ENCODE peak calls at places on chromosomes 5 and 9, in four cellular contexts. One of them, this sample, is unnamed.

GRCh38 chr9:126456802-126457547 is 130.3 kb downstream of the MVB12B start:
- DNase-seq in omental fat pad: no peak
- DNase-seq in GM10248: no peak
- DNase-seq in fibroblast of lung: no peak
- DNase-seq in this sample: no peak

GRCh38 chr9:81374459-81374858 is 314.9 kb downstream of the TLE1 start:
- DNase-seq in fibroblast of lung: no peak
- DNase-seq in omental fat pad: no peak
- DNase-seq in GM10248: no peak
- DNase-seq in this sample: no peak

GRCh38 chr5:127001621-127002296 is 28.6 kb downstream of the MARCHF3 start:
- DNase-seq in GM10248: no peak
- DNase-seq in fibroblast of lung: peak
- DNase-seq in omental fat pad: no peak
- DNase-seq in this sample: no peak

GRCh38 chr9:98993570-98993945 is 49.9 kb downstream of the COL15A1 start:
- DNase-seq in fibroblast of lung: no peak
- DNase-seq in omental fat pad: no peak
- DNase-seq in GM10248: peak
- DNase-seq in this sample: peak

GRCh38 chr5:178340187-178340586 is 107.6 kb upstream of the PHYKPL start:
- DNase-seq in omental fat pad: no peak
- DNase-seq in GM10248: no peak
- DNase-seq in fibroblast of lung: no peak
- DNase-seq in this sample: no peak

GRCh38 chr5:146484714-146485391 is 31.1 kb downstream of the GPR151 start:
- DNase-seq in omental fat pad: no peak
- DNase-seq in fibroblast of lung: no peak
- DNase-seq in GM10248: no peak
- DNase-seq in this sample: no peak

GRCh38 chr5:12392246-12392645 is 488.0 kb upstream of the CTNND2 start:
- DNase-seq in GM10248: no peak
- DNase-seq in fibroblast of lung: peak
- DNase-seq in omental fat pad: no peak
- DNase-seq in this sample: no peak

GRCh38 chr9:77673912-77674791 is 26.0 kb upstream of the GNA14 start:
- DNase-seq in omental fat pad: no peak
- DNase-seq in fibroblast of lung: no peak
- DNase-seq in GM10248: no peak
- DNase-seq in this sample: no peak

GRCh38 chr9:78273761-78274160 is 23.2 kb upstream of the PSAT1 start:
- DNase-seq in GM10248: no peak
- DNase-seq in omental fat pad: no peak
- DNase-seq in fibroblast of lung: peak
- DNase-seq in this sample: no peak

GRCh38 chr9:105973811-105974407 is 279.6 kb downstream of the TMEM38B start:
- DNase-seq in GM10248: no peak
- DNase-seq in fibroblast of lung: peak
- DNase-seq in omental fat pad: no peak
- DNase-seq in this sample: no peak

GRCh38 chr5:127838661-127839060 is 135.5 kb downstream of the CCDC192 start:
- DNase-seq in GM10248: no peak
- DNase-seq in fibroblast of lung: peak
- DNase-seq in omental fat pad: no peak
- DNase-seq in this sample: no peak

GRCh38 chr9:128724744-128725211 is 851 bp upstream of the ZDHHC12 start:
- DNase-seq in fibroblast of lung: peak
- DNase-seq in omental fat pad: no peak
- DNase-seq in GM10248: peak
- DNase-seq in this sample: no peak

GRCh38 chr9:19336166-19336565 is 43.9 kb downstream of the RPS6 start:
- DNase-seq in fibroblast of lung: no peak
- DNase-seq in GM10248: no peak
- DNase-seq in omental fat pad: no peak
- DNase-seq in this sample: no peak

GRCh38 chr9:20552874-20553624 is 69.2 kb downstream of the MLLT3 start:
- DNase-seq in fibroblast of lung: peak
- DNase-seq in GM10248: no peak
- DNase-seq in omental fat pad: no peak
- DNase-seq in this sample: no peak

GRCh38 chr9:126617003-126617739 is 3.4 kb downstream of the LMX1B start:
- DNase-seq in GM10248: no peak
- DNase-seq in fibroblast of lung: no peak
- DNase-seq in omental fat pad: no peak
- DNase-seq in this sample: no peak

GRCh38 chr9:95901506-95901905 is 26.0 kb downstream of the ERCC6L2 start:
- DNase-seq in GM10248: no peak
- DNase-seq in omental fat pad: no peak
- DNase-seq in fibroblast of lung: no peak
- DNase-seq in this sample: no peak

GRCh38 chr5:1733369-1733768 is 66.3 kb downstream of the MRPL36 start:
- DNase-seq in omental fat pad: no peak
- DNase-seq in fibroblast of lung: no peak
- DNase-seq in GM10248: no peak
- DNase-seq in this sample: no peak

GRCh38 chr5:54852007-54852406 is 133.4 kb downstream of the ESM1 start:
- DNase-seq in omental fat pad: no peak
- DNase-seq in fibroblast of lung: no peak
- DNase-seq in GM10248: no peak
- DNase-seq in this sample: no peak
- TF ChIP-seq CTCF in omental fat pad: no peak
- TF ChIP-seq CTCF in fibroblast of lung: no peak
- TF ChIP-seq CTCF in GM10248: no peak
- TF ChIP-seq CTCF in this sample: no peak

GRCh38 chr5:155258139-155258538 is 244.6 kb downstream of the KIF4B start:
- DNase-seq in GM10248: no peak
- DNase-seq in fibroblast of lung: no peak
- DNase-seq in omental fat pad: no peak
- DNase-seq in this sample: no peak

GRCh38 chr5:155264809-155265208 is 251.3 kb downstream of the KIF4B start:
- DNase-seq in GM10248: no peak
- DNase-seq in omental fat pad: no peak
- DNase-seq in fibroblast of lung: no peak
- DNase-seq in this sample: no peak

GRCh38 chr5:155263381-155263780 is 249.8 kb downstream of the KIF4B start:
- DNase-seq in omental fat pad: no peak
- DNase-seq in GM10248: no peak
- DNase-seq in fibroblast of lung: no peak
- DNase-seq in this sample: no peak

GRCh38 chr5:155259648-155260047 is 246.1 kb downstream of the KIF4B start:
- DNase-seq in omental fat pad: no peak
- DNase-seq in GM10248: no peak
- DNase-seq in fibroblast of lung: no peak
- DNase-seq in this sample: no peak

DNA sequence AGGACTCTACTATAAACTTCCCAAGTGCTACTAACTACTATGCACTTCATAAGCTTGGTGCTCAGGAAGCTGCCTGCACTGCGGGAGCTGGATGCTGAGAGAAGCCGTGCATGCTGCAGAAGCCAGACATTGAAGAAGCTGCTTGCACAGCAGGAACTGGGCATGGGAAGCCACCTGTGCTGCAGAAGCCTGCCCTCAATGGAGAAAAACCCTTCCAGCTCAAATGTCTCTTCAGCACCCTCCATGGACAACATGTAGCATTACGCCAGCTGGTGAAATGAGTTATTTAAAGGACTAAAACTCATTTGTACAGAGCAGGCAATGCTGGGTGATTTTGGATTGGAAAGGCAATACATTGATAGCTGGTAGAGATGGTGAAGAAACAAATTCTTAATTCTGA is 247.2 kb downstream of the KIF4B start:
- DNase-seq in GM10248: no peak
- DNase-seq in fibroblast of lung: no peak
- DNase-seq in omental fat pad: no peak
- DNase-seq in this sample: no peak
- TF ChIP-seq CTCF in GM10248: peak
- TF ChIP-seq CTCF in fibroblast of lung: no peak
- TF ChIP-seq CTCF in omental fat pad: no peak
- TF ChIP-seq CTCF in this sample: no peak

DNA sequence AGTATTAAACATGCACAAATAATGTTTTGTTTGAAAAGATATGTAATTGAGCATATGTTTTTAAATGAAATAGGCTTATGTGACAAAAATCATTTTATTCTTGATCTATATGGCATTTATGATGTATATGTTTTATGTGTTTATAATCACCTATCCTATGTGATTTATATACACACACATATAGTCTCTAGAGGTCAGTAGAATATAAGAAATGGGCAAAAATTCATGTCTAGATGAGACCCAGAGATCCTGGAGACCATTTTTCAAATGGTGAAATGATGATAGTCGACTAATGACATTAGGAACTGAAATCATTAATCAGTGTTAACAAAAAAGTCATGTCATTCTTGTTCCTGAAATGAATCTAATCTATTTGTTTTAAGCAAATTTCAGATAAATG is 709.2 kb upstream of the WWC1 start:
- DNase-seq in GM10248: no peak
- DNase-seq in fibroblast of lung: no peak
- DNase-seq in omental fat pad: no peak
- DNase-seq in this sample: no peak
- TF ChIP-seq CTCF in GM10248: peak
- TF ChIP-seq CTCF in fibroblast of lung: no peak
- TF ChIP-seq CTCF in omental fat pad: no peak
- TF ChIP-seq CTCF in this sample: no peak

DNA sequence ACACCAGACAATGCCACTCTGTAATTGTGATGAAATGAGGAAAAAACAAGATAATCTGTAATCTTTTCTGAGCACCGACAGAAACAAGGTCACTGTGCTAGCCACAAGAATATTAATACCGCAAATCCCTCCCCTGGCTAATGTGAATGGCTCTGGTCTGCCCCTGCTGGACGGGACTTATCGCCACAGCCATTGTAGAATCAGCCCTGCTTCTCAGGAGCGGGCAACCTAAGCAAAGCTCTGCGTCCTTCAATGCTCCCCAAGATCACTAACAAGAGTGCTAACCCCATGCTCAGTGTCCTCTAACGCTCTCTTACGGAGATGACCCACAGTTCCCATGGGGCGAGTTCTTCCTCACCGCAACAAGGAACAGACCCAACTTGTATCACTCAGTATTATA is 42.7 kb downstream of the OR2V1 start:
- DNase-seq in GM10248: no peak
- DNase-seq in fibroblast of lung: no peak
- DNase-seq in omental fat pad: no peak
- DNase-seq in this sample: no peak
- TF ChIP-seq CTCF in GM10248: peak
- TF ChIP-seq CTCF in fibroblast of lung: peak
- TF ChIP-seq CTCF in omental fat pad: no peak
- TF ChIP-seq CTCF in this sample: no peak

GRCh38 chr9:109880276-109881169 is 100.5 kb downstream of the PALM2AKAP2 start:
- DNase-seq in omental fat pad: no peak
- DNase-seq in GM10248: peak
- DNase-seq in fibroblast of lung: peak
- DNase-seq in this sample: peak
- TF ChIP-seq CTCF in omental fat pad: no peak
- TF ChIP-seq CTCF in GM10248: peak
- TF ChIP-seq CTCF in fibroblast of lung: peak
- TF ChIP-seq CTCF in this sample: no peak

DNA sequence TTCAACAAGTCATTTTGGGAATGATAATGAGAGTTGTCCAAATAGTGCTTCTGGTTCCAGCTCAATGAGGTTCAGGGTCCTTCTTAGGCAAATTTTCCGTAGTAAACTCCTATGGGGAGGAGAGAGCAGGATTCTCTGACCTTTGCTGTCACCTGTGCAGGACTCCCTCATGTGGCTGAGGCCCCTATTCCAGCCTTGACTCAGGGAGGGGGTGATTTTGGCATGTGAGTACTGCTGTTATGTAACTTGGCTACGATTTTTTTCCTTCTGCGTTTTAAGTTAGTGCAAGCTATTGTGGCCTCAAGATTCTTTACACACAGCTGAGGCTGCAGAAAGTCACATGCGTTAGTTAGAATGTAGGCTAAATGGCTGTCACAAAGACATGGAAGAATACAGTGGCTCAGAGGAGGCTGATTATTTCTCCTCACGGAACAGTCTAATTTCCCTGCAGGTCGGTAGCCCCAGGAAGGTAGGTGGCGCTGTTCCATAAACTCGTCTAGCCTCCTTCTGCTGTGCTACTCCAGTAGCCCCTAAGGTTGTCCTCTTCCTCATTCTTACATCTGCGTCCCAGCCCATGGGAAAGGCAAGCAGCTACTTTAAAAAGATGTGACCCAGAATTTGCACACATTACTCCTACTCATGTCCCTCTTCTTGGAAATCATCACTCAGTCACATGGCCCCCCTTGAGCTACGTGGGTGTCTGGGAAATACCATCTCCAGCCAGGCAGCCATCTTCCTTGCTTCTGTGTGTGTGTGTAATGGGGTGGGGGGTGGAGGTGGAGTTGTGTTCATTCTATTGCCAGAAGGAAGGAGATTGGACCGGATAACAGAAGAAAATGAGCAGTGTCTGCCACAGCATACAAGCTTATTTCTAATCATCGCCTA is 486.5 kb downstream of the CCDC171 start:
- DNase-seq in fibroblast of lung: peak
- DNase-seq in GM10248: no peak
- DNase-seq in omental fat pad: no peak
- DNase-seq in this sample: no peak
- TF ChIP-seq CTCF in fibroblast of lung: peak
- TF ChIP-seq CTCF in GM10248: no peak
- TF ChIP-seq CTCF in omental fat pad: no peak
- TF ChIP-seq CTCF in this sample: no peak

GRCh38 chr5:171668097-171668412 is 117.6 kb upstream of the SMIM23 start:
- DNase-seq in fibroblast of lung: no peak
- DNase-seq in omental fat pad: no peak
- DNase-seq in GM10248: no peak
- DNase-seq in this sample: no peak

GRCh38 chr5:171664489-171664888 is 121.1 kb upstream of the SMIM23 start:
- DNase-seq in omental fat pad: no peak
- DNase-seq in fibroblast of lung: no peak
- DNase-seq in GM10248: no peak
- DNase-seq in this sample: no peak

GRCh38 chr5:171666815-171667214 is 118.8 kb upstream of the SMIM23 start:
- DNase-seq in omental fat pad: no peak
- DNase-seq in fibroblast of lung: no peak
- DNase-seq in GM10248: no peak
- DNase-seq in this sample: no peak

GRCh38 chr5:171672556-171672955 is 113.1 kb upstream of the SMIM23 start:
- DNase-seq in GM10248: no peak
- DNase-seq in omental fat pad: no peak
- DNase-seq in fibroblast of lung: no peak
- DNase-seq in this sample: no peak

GRCh38 chr5:171667341-171668096 is 118.1 kb upstream of the SMIM23 start:
- DNase-seq in omental fat pad: no peak
- DNase-seq in fibroblast of lung: peak
- DNase-seq in GM10248: no peak
- DNase-seq in this sample: no peak
- TF ChIP-seq CTCF in omental fat pad: no peak
- TF ChIP-seq CTCF in fibroblast of lung: peak
- TF ChIP-seq CTCF in GM10248: no peak
- TF ChIP-seq CTCF in this sample: no peak

GRCh38 chr5:69007726-69008368 is 86.0 kb upstream of the SLC30A5 start:
- DNase-seq in GM10248: peak
- DNase-seq in fibroblast of lung: peak
- DNase-seq in omental fat pad: peak
- DNase-seq in this sample: peak

GRCh38 chr5:69010443-69010842 is 83.4 kb upstream of the SLC30A5 start:
- DNase-seq in fibroblast of lung: no peak
- DNase-seq in omental fat pad: no peak
- DNase-seq in GM10248: no peak
- DNase-seq in this sample: no peak

GRCh38 chr5:69007086-69007672 is 86.6 kb upstream of the SLC30A5 start:
- DNase-seq in GM10248: no peak
- DNase-seq in fibroblast of lung: no peak
- DNase-seq in omental fat pad: no peak
- DNase-seq in this sample: no peak

GRCh38 chr5:69004127-69004526 is 89.7 kb upstream of the SLC30A5 start:
- DNase-seq in omental fat pad: no peak
- DNase-seq in fibroblast of lung: no peak
- DNase-seq in GM10248: no peak
- DNase-seq in this sample: no peak

GRCh38 chr5:69006030-69006429 is 87.8 kb upstream of the SLC30A5 start:
- DNase-seq in omental fat pad: no peak
- DNase-seq in fibroblast of lung: no peak
- DNase-seq in GM10248: no peak
- DNase-seq in this sample: no peak
- TF ChIP-seq CTCF in omental fat pad: no peak
- TF ChIP-seq CTCF in fibroblast of lung: no peak
- TF ChIP-seq CTCF in GM10248: no peak
- TF ChIP-seq CTCF in this sample: no peak

This sample was measured in activated B cell treated with CpG ODN at 0.5 μM for 24 hours.